ENCODE peak calls at places on chromosomes 5 and 9, in eight cellular contexts. One of them, this sample, is unnamed.

GRCh38 chr9:34380034-34380510 is 3.4 kb upstream of the MYORG start:
- DNase-seq in GM12865: no peak
- DNase-seq in astrocyte of the cerebellum: no peak
- DNase-seq in substantia nigra: no peak
- DNase-seq in mesothelial cell of epicardium: no peak
- DNase-seq in NCI-H2081: no peak
- DNase-seq in iPS-NIHi11: no peak
- DNase-seq in Calu3: no peak
- DNase-seq in this sample: no peak

GRCh38 chr5:150491876-150492275 is 16.1 kb upstream of the NDST1 start:
- DNase-seq in GM12865: no peak
- DNase-seq in astrocyte of the cerebellum: no peak
- DNase-seq in substantia nigra: no peak
- DNase-seq in mesothelial cell of epicardium: no peak
- DNase-seq in NCI-H2081: no peak
- DNase-seq in iPS-NIHi11: no peak
- DNase-seq in Calu3: no peak
- DNase-seq in this sample: no peak

GRCh38 chr5:172943283-172943841 is 15.9 kb upstream of the RPL26L1 start:
- DNase-seq in GM12865: no peak
- DNase-seq in astrocyte of the cerebellum: peak
- DNase-seq in substantia nigra: no peak
- DNase-seq in mesothelial cell of epicardium: no peak
- DNase-seq in NCI-H2081: no peak
- DNase-seq in iPS-NIHi11: peak
- DNase-seq in Calu3: no peak
- DNase-seq in this sample: peak

GRCh38 chr9:98908897-98909634 is 34.6 kb upstream of the COL15A1 start:
- DNase-seq in GM12865: no peak
- DNase-seq in astrocyte of the cerebellum: no peak
- DNase-seq in substantia nigra: no peak
- DNase-seq in mesothelial cell of epicardium: no peak
- DNase-seq in NCI-H2081: no peak
- DNase-seq in iPS-NIHi11: no peak
- DNase-seq in Calu3: no peak
- DNase-seq in this sample: no peak

GRCh38 chr5:56406838-56407237 is 173.7 kb upstream of the ANKRD55 start:
- DNase-seq in GM12865: no peak
- DNase-seq in astrocyte of the cerebellum: no peak
- DNase-seq in substantia nigra: no peak
- DNase-seq in mesothelial cell of epicardium: no peak
- DNase-seq in NCI-H2081: no peak
- DNase-seq in iPS-NIHi11: no peak
- DNase-seq in Calu3: no peak
- DNase-seq in this sample: no peak

GRCh38 chr9:91192379-91192775 is 169.3 kb downstream of the AUH start:
- DNase-seq in GM12865: no peak
- DNase-seq in astrocyte of the cerebellum: no peak
- DNase-seq in substantia nigra: no peak
- DNase-seq in mesothelial cell of epicardium: no peak
- DNase-seq in NCI-H2081: no peak
- DNase-seq in iPS-NIHi11: no peak
- DNase-seq in Calu3: no peak
- DNase-seq in this sample: no peak

GRCh38 chr9:91799113-91799735 is 150.8 kb downstream of the ROR2 start:
- DNase-seq in GM12865: no peak
- DNase-seq in astrocyte of the cerebellum: no peak
- DNase-seq in substantia nigra: no peak
- DNase-seq in mesothelial cell of epicardium: no peak
- DNase-seq in NCI-H2081: no peak
- DNase-seq in iPS-NIHi11: no peak
- DNase-seq in Calu3: no peak
- DNase-seq in this sample: peak

GRCh38 chr5:54881286-54882005 is 103.9 kb downstream of the ESM1 start:
- DNase-seq in GM12865: no peak
- DNase-seq in astrocyte of the cerebellum: no peak
- DNase-seq in substantia nigra: no peak
- DNase-seq in mesothelial cell of epicardium: no peak
- DNase-seq in NCI-H2081: no peak
- DNase-seq in iPS-NIHi11: no peak
- DNase-seq in Calu3: no peak
- DNase-seq in this sample: no peak

GRCh38 chr9:99411068-99411467 is 189.0 kb downstream of the SEC61B start:
- DNase-seq in GM12865: no peak
- DNase-seq in astrocyte of the cerebellum: no peak
- DNase-seq in substantia nigra: no peak
- DNase-seq in mesothelial cell of epicardium: no peak
- DNase-seq in NCI-H2081: no peak
- DNase-seq in iPS-NIHi11: peak
- DNase-seq in Calu3: no peak
- DNase-seq in this sample: peak

GRCh38 chr9:26669641-26670040 is 223.0 kb downstream of the CAAP1 start:
- DNase-seq in GM12865: no peak
- DNase-seq in astrocyte of the cerebellum: no peak
- DNase-seq in substantia nigra: no peak
- DNase-seq in mesothelial cell of epicardium: no peak
- DNase-seq in NCI-H2081: no peak
- DNase-seq in iPS-NIHi11: no peak
- DNase-seq in Calu3: no peak
- DNase-seq in this sample: no peak

GRCh38 chr9:93064392-93065124 is 6.1 kb downstream of the SUSD3 start:
- DNase-seq in GM12865: peak
- DNase-seq in astrocyte of the cerebellum: peak
- DNase-seq in substantia nigra: no peak
- DNase-seq in mesothelial cell of epicardium: no peak
- DNase-seq in NCI-H2081: no peak
- DNase-seq in iPS-NIHi11: no peak
- DNase-seq in Calu3: no peak
- DNase-seq in this sample: no peak

GRCh38 chr9:97563458-97564135 is 62.1 kb downstream of the TMOD1 start:
- DNase-seq in GM12865: no peak
- DNase-seq in astrocyte of the cerebellum: no peak
- DNase-seq in substantia nigra: no peak
- DNase-seq in mesothelial cell of epicardium: no peak
- DNase-seq in NCI-H2081: peak
- DNase-seq in iPS-NIHi11: no peak
- DNase-seq in Calu3: no peak
- DNase-seq in this sample: no peak

GRCh38 chr9:86175743-86176456 is 76.5 kb upstream of the GOLM1 start:
- DNase-seq in GM12865: peak
- DNase-seq in astrocyte of the cerebellum: no peak
- DNase-seq in substantia nigra: no peak
- DNase-seq in mesothelial cell of epicardium: no peak
- DNase-seq in NCI-H2081: peak
- DNase-seq in iPS-NIHi11: no peak
- DNase-seq in Calu3: no peak
- DNase-seq in this sample: no peak